ENCODE peak calls at places on chromosomes 16 and 17, in five cellular contexts. S is Kasumi-1; J is mucosa of gallbladder; N is stimulated activated CD4-positive, alpha-beta T cell treated with anti-CD3 and anti-CD28 coated beads, Interleukin-2, amount 100 ng/mL, for 48 hours; Z is NCI-H345. Q is an unnamed sample.

GRCh38 chr16:1019234-1019933 is 37.8 kb downstream of the SOX8 start:
- DNase-seq in S (no peak), J (peak), N (no peak), Z (no peak), Q (no peak)

GRCh38 chr17:42121066-42121769 is at the start of gene KAT2A:
- DNase-seq in S (peak), J (peak), N (peak), Z (peak), Q (peak)

GRCh38 chr17:83095016-83095415 is 15.6 kb downstream of the METRNL start:
- DNase-seq in S (no peak), J (no peak), N (no peak), Z (no peak), Q (no peak)

GRCh38 chr17:27540300-27541105 is 84.3 kb downstream of the KSR1 start:
- DNase-seq in S (no peak), J (peak), N (no peak), Z (no peak), Q (no peak)

GRCh38 chr17:10614536-10615155 is 42.5 kb downstream of the MYH3 start:
- DNase-seq in S (peak), J (peak), N (no peak), Z (peak), Q (peak)

GRCh38 chr17:81348097-81349055 is 46.9 kb upstream of the BAHCC1 start:
- DNase-seq in S (no peak), J (peak), N (no peak), Z (peak), Q (no peak)

GRCh38 chr17:40348562-40349476 is 15.7 kb downstream of the GJD3 start:
- DNase-seq in S (no peak), J (peak), N (no peak), Z (peak), Q (no peak)

GRCh38 chr17:31512796-31513195 is 121.3 kb downstream of the RAB11FIP4 start:
- DNase-seq in S (no peak), J (no peak), N (no peak), Z (no peak), Q (no peak)

GRCh38 chr16:28491080-28491969 is 549 bp downstream of the CLN3 start:
- DNase-seq in S (peak), J (peak), N (no peak), Z (no peak), Q (peak)

GRCh38 chr17:28405632-28406477 is at the start of gene SLC46A1:
- DNase-seq in S (peak), J (peak), N (peak), Z (peak), Q (peak)

GRCh38 chr16:13077816-13078215 is 176.4 kb downstream of the SHISA9 start:
- DNase-seq in S (no peak), J (no peak), N (no peak), Z (peak), Q (no peak)

GRCh38 chr17:9079461-9080103 is 58.3 kb downstream of the NTN1 start:
- DNase-seq in S (peak), J (no peak), N (no peak), Z (no peak), Q (no peak)

GRCh38 chr16:11796227-11797165 is 562 bp downstream of the ZC3H7A start:
- DNase-seq in S (no peak), J (peak), N (no peak), Z (peak), Q (peak)

GRCh38 chr17:12230411-12230810 is 209.7 kb downstream of the MAP2K4 start:
- DNase-seq in S (no peak), J (no peak), N (no peak), Z (no peak), Q (no peak)

GRCh38 chr16:89035698-89036570 is 57.7 kb upstream of the ACSF3 start:
- DNase-seq in S (no peak), J (no peak), N (no peak), Z (no peak), Q (no peak)

GRCh38 chr17:9666461-9667050 is 21.2 kb downstream of the USP43 start:
- DNase-seq in S (peak), J (no peak), N (no peak), Z (no peak), Q (no peak)

GRCh38 chr16:88692861-88693260 is 6.6 kb upstream of the SNAI3 start:
- DNase-seq in S (no peak), J (no peak), N (no peak), Z (no peak), Q (no peak)

GRCh38 chr17:58271532-58271931 is 9.2 kb downstream of the MPO start:
- DNase-seq in S (no peak), J (no peak), N (no peak), Z (no peak), Q (no peak)

GRCh38 chr16:27417047-27417671 is 15.2 kb downstream of the IL21R start:
- DNase-seq in S (no peak), J (no peak), N (no peak), Z (no peak), Q (no peak)

GRCh38 chr16:86595983-86596605 is 17.7 kb downstream of the FOXL1 start:
- DNase-seq in S (no peak), J (no peak), N (no peak), Z (no peak), Q (no peak)

GRCh38 chr17:16352838-16353701 is at the start of gene CENPV:
- DNase-seq in S (no peak), J (peak), N (peak), Z (peak), Q (peak)

GRCh38 chr16:64065523-64065922 is 1056.3 kb downstream of the CDH11 start:
- DNase-seq in S (no peak), J (no peak), N (no peak), Z (no peak), Q (no peak)

GRCh38 chr17:68784431-68784830 is 170.8 kb downstream of the ABCA8 start:
- DNase-seq in S (no peak), J (no peak), N (no peak), Z (no peak), Q (no peak)

GRCh38 chr17:27478901-27479531 is 22.8 kb downstream of the KSR1 start:
- DNase-seq in S (no peak), J (no peak), N (no peak), Z (no peak), Q (no peak)

GRCh38 chr16:7650446-7650845 is 317.8 kb downstream of the RBFOX1 start:
- DNase-seq in S (no peak), J (no peak), N (no peak), Z (no peak), Q (no peak)

GRCh38 chr17:18228176-18228682 is 2.8 kb downstream of the LLGL1 start:
- DNase-seq in S (no peak), J (no peak), N (no peak), Z (no peak), Q (no peak)

GRCh38 chr17:59010026-59010425 is 96.7 kb downstream of the TRIM37 start:
- DNase-seq in S (no peak), J (no peak), N (no peak), Z (no peak), Q (no peak)

Q was measured in SHP77.